ENCODE peak calls at places on chromosomes 2 and 18, in five cellular contexts. S is cardiac fibroblast, R is pancreas, P is OCI-LY7, D is GM06990. N is an unnamed sample.

GRCh38 chr18:76983184-76983583 is 149.4 kb downstream of the MBP start:
- DNase-seq in S (peak; percentile 79), R (peak; percentile 83), P (peak; percentile 78), D (peak; percentile 78), N (peak; percentile 37)

GRCh38 chr18:79479761-79480161 is 84.0 kb downstream of the NFATC1 start:
- DNase-seq in S (no peak), R (peak; percentile 9), P (no peak), D (no peak), N (no peak)

GRCh38 chr2:240412211-240412830 is 23.1 kb upstream of the GPC1 start:
- DNase-seq in S (no peak), R (peak; percentile 11), P (no peak), D (no peak), N (no peak)

GRCh38 chr2:85222792-85223191 is 89.6 kb downstream of the TCF7L1 start:
- DNase-seq in S (peak; percentile 26), R (no peak), P (no peak), D (no peak), N (no peak)

GRCh38 chr2:89848114-89848513 is 1156.6 kb downstream of the RPIA start:
- DNase-seq in S (no peak), R (no peak), P (no peak), D (no peak), N (no peak)

GRCh38 chr18:35028556-35028955 is 12.7 kb upstream of the MAPRE2 start:
- DNase-seq in S (peak; percentile 42), R (no peak), P (no peak), D (no peak), N (no peak)

GRCh38 chr18:13623871-13624270 is 102.5 kb downstream of the FAM210A start:
- DNase-seq in S (no peak), R (no peak), P (no peak), D (no peak), N (no peak)

GRCh38 chr2:26606847-26607190 is 34.3 kb downstream of the CIB4 start:
- DNase-seq in S (no peak), R (peak; percentile 55), P (no peak), D (no peak), N (no peak)

GRCh38 chr2:98334439-98335078 is 11.7 kb upstream of the CNGA3 start:
- DNase-seq in S (peak; percentile 95), R (no peak), P (no peak), D (no peak), N (no peak)

GRCh38 chr2:227510620-227510958 is 38.6 kb downstream of the AGFG1 start:
- DNase-seq in S (no peak), R (no peak), P (no peak), D (no peak), N (no peak)

GRCh38 chr2:172087780-172088244 is 2.5 kb downstream of the DLX1 start:
- DNase-seq in S (no peak), R (no peak), P (no peak), D (no peak), N (no peak)

GRCh38 chr18:25533088-25533676 is 181.2 kb upstream of the ZNF521 start:
- DNase-seq in S (no peak), R (no peak), P (peak; percentile 30), D (no peak), N (no peak)

GRCh38 chr2:173948827-173949226 is 16.3 kb downstream of the SP3 start:
- DNase-seq in S (peak; percentile 13), R (no peak), P (no peak), D (no peak), N (no peak)

GRCh38 chr2:135563793-135564192 is 32.5 kb downstream of the R3HDM1 start:
- DNase-seq in S (peak; percentile 69), R (no peak), P (no peak), D (no peak), N (no peak)

GRCh38 chr2:38720613-38721241 is 30.4 kb downstream of the SRSF7 start:
- DNase-seq in S (peak; percentile 95), R (peak; percentile 71), P (no peak), D (peak; percentile 45), N (peak; percentile 66)

GRCh38 chr18:77023115-77023782 is 109.3 kb downstream of the MBP start:
- DNase-seq in S (no peak), R (no peak), P (no peak), D (no peak), N (no peak)

GRCh38 chr2:95376311-95377215 is 25.9 kb upstream of the FAHD2A start:
- DNase-seq in S (no peak), R (peak; percentile 6), P (no peak), D (no peak), N (no peak)

GRCh38 chr2:212022966-212023365 is 515.6 kb downstream of the ERBB4 start:
- DNase-seq in S (no peak), R (no peak), P (no peak), D (no peak), N (no peak)

GRCh38 chr2:3650140-3650944 is 7.7 kb upstream of the ALLC start:
- DNase-seq in S (no peak), R (no peak), P (no peak), D (no peak), N (no peak)

GRCh38 chr2:10078704-10079191 is 1.5 kb downstream of the CYS1 start:
- DNase-seq in S (no peak), R (no peak), P (no peak), D (no peak), N (no peak)

GRCh38 chr2:30159766-30160165 is 13.0 kb downstream of the YPEL5 start:
- DNase-seq in S (no peak), R (no peak), P (peak; percentile 45), D (no peak), N (no peak)

GRCh38 chr18:1191341-1191740 is 286.7 kb downstream of the ADCYAP1 start:
- DNase-seq in S (no peak), R (no peak), P (no peak), D (no peak), N (no peak)

GRCh38 chr2:223585691-223586090 is 16.5 kb downstream of the SCG2 start:
- DNase-seq in S (peak; percentile 78), R (no peak), P (no peak), D (no peak), N (no peak)

GRCh38 chr2:195270466-195270865 is 386.6 kb upstream of the SLC39A10 start:
- DNase-seq in S (no peak), R (no peak), P (no peak), D (no peak), N (no peak)

GRCh38 chr2:31138037-31138962 is at the start of gene GALNT14:
- DNase-seq in S (peak; percentile 23), R (peak; percentile 69), P (peak; percentile 87), D (peak; percentile 72), N (no peak)

GRCh38 chr18:74944676-74945075 is 264.3 kb downstream of the PTGR3 start:
- DNase-seq in S (no peak), R (no peak), P (no peak), D (no peak), N (no peak)

GRCh38 chr18:22193466-22193865 is 24.1 kb downstream of the GATA6 start:
- DNase-seq in S (peak; percentile 10), R (no peak), P (no peak), D (no peak), N (no peak)

GRCh38 chr2:147689510-147689909 is 155.3 kb upstream of the ACVR2A start:
- DNase-seq in S (no peak), R (no peak), P (peak; percentile 18), D (peak; percentile 76), N (peak; percentile 73)

GRCh38 chr2:156125018-156125417 is 207.5 kb downstream of the NR4A2 start:
- DNase-seq in S (no peak), R (no peak), P (no peak), D (no peak), N (no peak)

GRCh38 chr2:156541706-156542105 is 105.5 kb downstream of the GPD2 start:
- DNase-seq in S (no peak), R (no peak), P (no peak), D (no peak), N (no peak)

GRCh38 chr2:17958486-17959092 is 80.1 kb downstream of the KCNS3 start:
- DNase-seq in S (no peak), R (no peak), P (no peak), D (no peak), N (no peak)

GRCh38 chr2:203909192-203909945 is 27.2 kb upstream of the ICOS start:
- DNase-seq in S (peak; percentile 87), R (peak; percentile 30), P (peak; percentile 42), D (no peak), N (no peak)

GRCh38 chr2:109322111-109322510 is 193.1 kb downstream of the SH3RF3 start:
- DNase-seq in S (peak; percentile 99), R (peak; percentile 31), P (no peak), D (no peak), N (no peak)

GRCh38 chr2:143878131-143878530 is 641.8 kb downstream of the ZEB2 start:
- DNase-seq in S (no peak), R (no peak), P (no peak), D (no peak), N (no peak)

GRCh38 chr2:167733750-167734149 is 513.6 kb downstream of the STK39 start:
- DNase-seq in S (peak; percentile 30), R (no peak), P (no peak), D (no peak), N (no peak)

GRCh38 chr2:176128172-176129012 is 1.1 kb upstream of the HOXD8 start:
- DNase-seq in S (no peak), R (no peak), P (no peak), D (no peak), N (no peak)

GRCh38 chr2:176127769-176128072 is 1.8 kb upstream of the HOXD8 start:
- DNase-seq in S (no peak), R (no peak), P (no peak), D (no peak), N (no peak)

GRCh38 chr2:176130153-176130916 is 830 bp downstream of the HOXD8 start:
- DNase-seq in S (no peak), R (no peak), P (no peak), D (no peak), N (no peak)

GRCh38 chr2:176129825-176130152 is 284 bp downstream of the HOXD8 start:
- DNase-seq in S (no peak), R (no peak), P (no peak), D (no peak), N (no peak)

GRCh38 chr2:176129013-176129796 is at the start of gene HOXD8:
- DNase-seq in S (no peak), R (no peak), P (no peak), D (no peak), N (no peak)
- H3K4me3 ChIP-seq in S (peak within 1 kb of the TSS; percentile 15), R (no peak within 1 kb of the TSS), P (no peak within 1 kb of the TSS), D (no peak within 1 kb of the TSS), N (no peak within 1 kb of the TSS)

GRCh38 chr2:47219970-47220369 is 64.9 kb upstream of the STPG4 start:
- DNase-seq in S (no peak), R (no peak), P (no peak), D (no peak), N (no peak)
- TF ChIP-seq CTCF in S (no peak), R (no peak), P (no peak), D (no peak), N (no peak)

GRCh38 chr18:12305930-12306629 is 2.0 kb upstream of the TUBB6 start:
- DNase-seq in S (peak; percentile 42), R (no peak), P (no peak), D (no peak), N (no peak)
- H3K4me3 ChIP-seq in S (peak overlapping the region; percentile 3), R (no peak overlapping the region), P (no peak overlapping the region), D (no peak overlapping the region), N (no peak overlapping the region)

DNA sequence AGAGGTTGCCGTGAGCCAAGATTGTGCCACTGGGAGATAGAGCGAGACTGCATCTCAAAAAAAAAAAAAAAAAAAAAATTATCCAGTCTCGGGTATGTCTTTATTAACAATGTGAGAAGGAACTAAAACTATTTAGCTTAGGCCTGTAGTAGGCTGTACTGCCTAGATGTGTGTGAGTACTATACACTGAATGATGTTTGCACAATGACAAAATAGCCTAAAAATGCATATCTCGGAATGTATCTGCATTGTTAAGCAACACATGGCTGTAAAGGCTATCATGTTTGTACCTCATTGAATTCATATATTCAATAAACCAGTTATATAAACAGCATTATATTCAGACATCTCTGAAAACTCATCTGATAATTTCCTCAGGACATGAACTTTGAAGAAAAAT is 191.2 kb upstream of the SESTD1 start:
- DNase-seq in S (peak; percentile 62), R (no peak), P (no peak), D (no peak), N (no peak)
- TF ChIP-seq CTCF in S (no peak), R (no peak), P (no peak), D (no peak), N (no peak)

N was measured in GM12864.